ENCODE peak calls at places on chromosomes 5 and 9, in eight cellular contexts. S is IMR-90, D is Peyer's patch, H is A549, R is H54, W is spleen, Z is lower leg skin, L is body of pancreas. V is an unnamed sample.

GRCh38 chr9:119216891-119217290 is 152.3 kb downstream of the BRINP1 start:
- DNase-seq in Z (no peak), L (no peak), H (no peak), S (no peak), R (no peak), W (no peak), D (no peak), V (no peak)

GRCh38 chr9:89008346-89009048 is 17.2 kb downstream of the S1PR3 start:
- DNase-seq in Z (peak; percentile 9), D (no peak), R (no peak), S (no peak), W (no peak), H (no peak), L (no peak), V (no peak)

GRCh38 chr9:114033397-114034103 is 44.5 kb downstream of the AMBP start:
- DNase-seq in W (peak; percentile 63), R (no peak), Z (peak; percentile 8), S (no peak), D (no peak), L (peak; percentile 5), H (no peak), V (peak; percentile 44)

GRCh38 chr9:1732670-1733069 is 282.5 kb upstream of the SMARCA2 start:
- DNase-seq in H (no peak), Z (no peak), R (no peak), L (no peak), S (no peak), D (no peak), W (no peak), V (no peak)

GRCh38 chr5:39024884-39025283 is 49.3 kb downstream of the RICTOR start:
- DNase-seq in S (peak; percentile 54), H (no peak), D (no peak), Z (no peak), W (no peak), L (no peak), R (no peak), V (no peak)

GRCh38 chr5:122458278-122458872 is 146.3 kb downstream of the SNCAIP start:
- DNase-seq in S (peak; percentile 24), D (peak; percentile 47), L (peak; percentile 16), Z (no peak), H (peak; percentile 19), W (no peak), R (peak; percentile 10), V (no peak)

GRCh38 chr5:158429564-158429963 is 570.6 kb upstream of the CLINT1 start:
- DNase-seq in W (no peak), D (no peak), S (no peak), L (no peak), H (no peak), R (no peak), Z (no peak), V (no peak)

GRCh38 chr9:17063535-17064135 is 71.2 kb upstream of the CNTLN start:
- DNase-seq in L (peak; percentile 14), S (peak; percentile 64), D (peak; percentile 56), H (peak; percentile 23), Z (no peak), W (no peak), R (peak; percentile 38), V (no peak)

GRCh38 chr9:124125590-124126047 is 114.1 kb downstream of the LHX2 start:
- DNase-seq in R (no peak), D (no peak), W (no peak), Z (no peak), S (no peak), H (no peak), L (no peak), V (no peak)

GRCh38 chr5:90161399-90161798 is 248.2 kb downstream of the CETN3 start:
- DNase-seq in W (peak; percentile 78), H (no peak), D (no peak), R (no peak), S (no peak), L (peak; percentile 31), Z (peak; percentile 19), V (no peak)

GRCh38 chr5:117761190-117761589 is 1186.6 kb upstream of the SEMA6A start:
- DNase-seq in W (no peak), L (no peak), R (no peak), S (no peak), D (no peak), H (no peak), Z (no peak), V (no peak)

GRCh38 chr5:53930457-53930856 is 370.0 kb downstream of the NDUFS4 start:
- DNase-seq in W (no peak), S (peak; percentile 55), L (no peak), R (no peak), Z (no peak), D (no peak), H (no peak), V (no peak)

GRCh38 chr5:143166080-143166479 is 237.4 kb downstream of the NR3C1 start:
- DNase-seq in Z (no peak), R (no peak), S (no peak), D (no peak), W (no peak), L (no peak), H (no peak), V (no peak)

GRCh38 chr5:143162810-143163209 is 240.7 kb downstream of the NR3C1 start:
- DNase-seq in Z (no peak), H (no peak), R (no peak), W (no peak), D (no peak), L (no peak), S (no peak), V (no peak)

GRCh38 chr5:143164557-143164956 is 238.9 kb downstream of the NR3C1 start:
- DNase-seq in W (no peak), L (no peak), S (peak; percentile 34), R (no peak), H (no peak), Z (no peak), D (no peak), V (no peak)

GRCh38 chr5:143165049-143165448 is 238.4 kb downstream of the NR3C1 start:
- DNase-seq in D (no peak), Z (no peak), R (no peak), S (no peak), L (no peak), H (no peak), W (no peak), V (no peak)

GRCh38 chr5:143161893-143162520 is 241.5 kb downstream of the NR3C1 start:
- DNase-seq in L (no peak), S (peak; percentile 89), Z (peak; percentile 67), D (peak; percentile 67), H (no peak), W (no peak), R (no peak), V (no peak)
- TF ChIP-seq POLR2A in L (no peak), S (no peak), Z (no peak), D (no peak), H (no peak), W (no peak), R (no peak), V (no peak)

GRCh38 chr5:149151717-149152116 is 10.4 kb downstream of the ABLIM3 start:
- DNase-seq in L (no peak), D (no peak), Z (no peak), W (no peak), S (peak; percentile 42), H (no peak), R (no peak), V (no peak)
- TF ChIP-seq POLR2A in L (no peak), D (no peak), Z (no peak), W (no peak), S (no peak), H (no peak), R (no peak), V (no peak)

DNA sequence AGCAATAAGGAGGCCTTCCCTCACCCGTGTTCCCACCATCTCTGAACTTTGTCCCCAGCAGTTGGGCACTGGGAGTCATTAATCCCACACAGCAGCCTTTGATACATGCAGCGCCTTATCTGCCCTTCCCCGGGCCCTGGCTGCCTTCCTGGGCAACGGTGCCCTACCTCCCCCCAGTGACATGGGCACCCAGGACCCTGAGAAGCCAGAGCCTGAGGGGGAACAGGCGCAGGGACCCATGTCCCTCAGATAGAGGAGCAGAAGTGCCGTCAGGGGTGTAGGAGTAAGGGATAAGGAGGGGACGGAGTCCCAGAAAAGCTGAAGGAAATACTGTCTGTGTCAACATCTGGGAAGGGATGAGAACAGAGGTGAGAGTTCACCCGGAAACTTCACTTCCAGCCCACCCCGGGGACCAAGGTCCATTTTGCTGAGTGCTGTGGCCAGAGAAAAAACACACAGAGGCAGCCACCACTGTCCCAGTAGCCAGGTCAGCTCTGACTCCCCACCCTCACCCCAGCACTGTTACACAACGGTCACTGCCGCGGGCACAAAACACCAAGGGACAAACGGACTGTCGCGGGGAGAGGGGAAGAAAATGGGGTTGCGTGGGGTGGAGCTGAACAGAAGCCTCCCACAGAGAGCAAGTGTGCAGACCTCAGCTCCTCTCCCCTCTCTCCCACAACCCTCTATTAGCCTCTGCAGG is 3.8 kb downstream of the PCDH1 start:
- DNase-seq in H (no peak), L (peak; percentile 62), R (no peak), S (no peak), D (peak; percentile 89), W (peak; percentile 70), Z (no peak), V (peak; percentile 14)
- TF ChIP-seq POLR2A in H (no peak), L (no peak), R (no peak), S (no peak), D (peak; percentile 76), W (no peak), Z (no peak), V (no peak)

GRCh38 chr5:139565411-139566305 is 4.5 kb downstream of the UBE2D2 start:
- DNase-seq in D (peak; percentile 81), W (peak; percentile 83), H (no peak), Z (no peak), R (no peak), L (no peak), S (peak; percentile 34), V (no peak)

GRCh38 chr5:139562847-139563246 is 1.7 kb downstream of the UBE2D2 start:
- DNase-seq in W (peak; percentile 7), D (no peak), H (no peak), L (no peak), R (no peak), Z (no peak), S (no peak), V (no peak)

GRCh38 chr5:139557811-139558210 is 3.3 kb upstream of the UBE2D2 start:
- DNase-seq in D (peak; percentile 14), W (no peak), S (peak; percentile 51), L (no peak), R (no peak), H (no peak), Z (no peak), V (no peak)

GRCh38 chr5:139561655-139562451 is 714 bp downstream of the UBE2D2 start:
- DNase-seq in W (peak; percentile 92), H (peak; percentile 68), S (peak; percentile 34), Z (peak; percentile 43), R (peak; percentile 30), D (peak; percentile 69), L (peak; percentile 49), V (no peak)

DNA sequence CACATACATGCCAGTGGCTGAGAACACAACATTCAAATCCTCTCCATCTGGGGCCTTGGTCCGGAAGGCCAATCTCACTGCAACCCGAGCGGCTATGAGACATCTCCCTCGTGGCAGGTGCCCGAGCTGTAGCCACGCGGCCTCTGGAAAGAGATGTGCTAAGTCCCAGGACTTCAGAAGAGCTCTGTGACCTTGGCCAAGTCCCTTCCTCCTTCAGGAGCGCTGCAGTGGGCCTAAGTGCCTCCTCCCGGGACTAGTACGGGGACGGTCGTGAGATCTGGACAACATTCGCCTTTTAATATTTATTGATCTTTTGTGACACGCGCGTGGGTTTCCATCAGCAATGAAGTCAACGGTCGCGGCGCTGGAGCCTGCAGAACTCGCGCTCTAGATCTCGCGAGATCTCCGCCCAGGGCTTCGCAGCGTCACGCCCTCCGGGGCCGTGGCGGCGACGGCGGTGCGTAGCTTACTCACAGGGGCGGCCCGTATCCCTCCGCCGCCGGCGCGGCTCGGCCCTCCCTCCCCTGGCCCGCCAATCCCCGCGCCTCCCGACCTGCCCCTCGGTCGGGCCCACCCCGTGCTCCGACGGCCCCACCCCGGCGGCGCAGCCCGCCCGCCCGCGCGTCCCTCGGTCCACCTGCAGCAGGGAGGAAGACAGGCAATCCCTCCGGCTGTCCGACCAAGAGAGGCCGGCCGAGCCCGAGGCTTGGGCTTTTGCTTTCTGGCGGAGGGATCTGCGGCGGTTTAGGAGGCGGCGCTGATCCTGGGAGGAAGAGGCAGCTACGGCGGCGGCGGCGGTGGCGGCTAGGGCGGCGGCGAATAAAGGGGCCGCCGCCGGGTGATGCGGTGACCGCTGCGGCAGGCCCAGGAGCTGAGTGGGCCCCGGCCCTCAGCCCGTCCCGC is at the start of gene UBE2D2:
- DNase-seq in W (peak; percentile 100), L (peak; percentile 97), Z (peak; percentile 95), S (peak; percentile 98), R (peak; percentile 94), H (peak; percentile 95), D (peak; percentile 99), V (peak; percentile 98)
- TF ChIP-seq POLR2A in W (no peak), L (peak; percentile 81), Z (peak; percentile 21), S (peak; percentile 81), R (peak; percentile 54), H (peak; percentile 57), D (peak; percentile 79), V (peak; percentile 50)